ENCODE peak calls at places on chromosomes 12 and 14, in seven cellular contexts. O, F, S, P, E, Q and X are unnamed samples.

GRCh38 chr12:124774054-124774461 is 89.6 kb downstream of the SCARB1 start:
- DNase-seq in E (peak), P (no peak), Q (no peak), O (no peak), F (no peak), S (peak), X (no peak)

GRCh38 chr12:44155349-44155748 is 319.5 kb downstream of the TMEM117 start:
- DNase-seq in O (no peak), Q (no peak), S (no peak), P (no peak), F (no peak), E (no peak), X (no peak)

GRCh38 chr14:42222924-42223471 is 616.3 kb downstream of the LRFN5 start:
- DNase-seq in Q (no peak), P (no peak), S (no peak), E (no peak), O (peak), F (no peak), X (no peak)

GRCh38 chr12:105887131-105887530 is 251.6 kb downstream of the NUAK1 start:
- DNase-seq in E (no peak), Q (no peak), F (no peak), O (no peak), P (no peak), S (no peak), X (no peak)

GRCh38 chr12:18135509-18135908 is 45.5 kb upstream of the RERGL start:
- DNase-seq in E (no peak), F (no peak), Q (no peak), O (no peak), S (no peak), P (no peak), X (peak)

GRCh38 chr12:58774008-58774407 is 146.3 kb downstream of the LRIG3 start:
- DNase-seq in S (no peak), Q (no peak), F (no peak), E (no peak), O (no peak), P (no peak), X (no peak)

GRCh38 chr14:22650960-22651521 is 6.9 kb upstream of the OR6J1 start:
- DNase-seq in Q (no peak), F (no peak), O (no peak), S (peak), P (no peak), E (peak), X (no peak)

GRCh38 chr14:68399971-68400370 is 392.9 kb downstream of the ZFP36L1 start:
- DNase-seq in Q (no peak), E (no peak), O (no peak), P (no peak), S (no peak), F (no peak), X (no peak)

GRCh38 chr12:130965214-130965613 is 11.5 kb downstream of the ADGRD1 start:
- DNase-seq in F (no peak), P (no peak), Q (no peak), S (no peak), E (no peak), O (no peak), X (peak)

GRCh38 chr12:77578471-77579262 is 252.0 kb upstream of the NAV3 start:
- DNase-seq in E (no peak), P (no peak), F (peak), S (no peak), O (no peak), Q (no peak), X (no peak)

GRCh38 chr12:71731439-71732356 is 23.0 kb upstream of the RAB21 start:
- DNase-seq in F (peak), Q (no peak), S (no peak), O (no peak), P (no peak), E (no peak), X (peak)

GRCh38 chr14:59262717-59263469 is 74.4 kb downstream of the DAAM1 start:
- DNase-seq in S (no peak), F (no peak), Q (no peak), P (no peak), O (no peak), E (no peak), X (no peak)

GRCh38 chr12:15244341-15244740 is 23.1 kb upstream of the RERG start:
- DNase-seq in Q (no peak), P (no peak), S (no peak), O (no peak), E (no peak), F (no peak), X (no peak)

GRCh38 chr14:78156196-78156595 is 14.0 kb upstream of the NRXN3 start:
- DNase-seq in O (no peak), F (no peak), E (no peak), Q (no peak), S (no peak), P (no peak), X (no peak)

GRCh38 chr12:105324704-105325103 is 5.8 kb upstream of the C12orf75 start:
- DNase-seq in E (no peak), F (no peak), O (no peak), Q (no peak), P (no peak), S (no peak), X (no peak)

GRCh38 chr14:58298880-58299664 is 717 bp downstream of the ARID4A start:
- DNase-seq in F (no peak), E (peak), Q (no peak), S (peak), P (peak), O (no peak), X (no peak)

GRCh38 chr12:3238196-3238595 is 161.0 kb downstream of the TSPAN9 start:
- DNase-seq in F (no peak), Q (no peak), E (no peak), S (no peak), O (no peak), P (no peak), X (no peak)

GRCh38 chr12:91562476-91562875 is 379.9 kb upstream of the DCN start:
- DNase-seq in P (no peak), Q (no peak), O (peak), S (no peak), E (no peak), F (no peak), X (no peak)

GRCh38 chr12:7155471-7156034 is 25.4 kb downstream of the CLSTN3 start:
- DNase-seq in F (no peak), S (no peak), E (no peak), P (no peak), O (no peak), Q (no peak), X (no peak)

GRCh38 chr12:47071241-47071852 is 8.1 kb upstream of the PCED1B start:
- DNase-seq in Q (no peak), O (no peak), P (no peak), S (no peak), F (no peak), E (peak), X (no peak)

GRCh38 chr14:53217283-53217994 is 64.3 kb upstream of the DDHD1 start:
- DNase-seq in Q (peak), S (peak), O (peak), F (no peak), E (peak), P (peak), X (peak)

GRCh38 chr12:57803317-57803893 is 15.1 kb downstream of the AVIL start:
- DNase-seq in Q (no peak), E (peak), F (peak), P (no peak), O (no peak), S (peak), X (no peak)

GRCh38 chr12:110677206-110677911 is 11.6 kb downstream of the HVCN1 start:
- DNase-seq in S (no peak), F (no peak), Q (no peak), E (peak), P (no peak), O (no peak), X (no peak)

GRCh38 chr12:128059621-128060370 is 207.2 kb upstream of the TMEM132C start:
- DNase-seq in E (no peak), F (no peak), S (no peak), O (no peak), Q (no peak), P (no peak), X (no peak)

GRCh38 chr12:27220057-27220987 is 23.8 kb upstream of the STK38L start:
- DNase-seq in P (no peak), E (no peak), Q (no peak), F (no peak), O (no peak), S (no peak), X (no peak)

GRCh38 chr12:12336049-12336411 is 14.0 kb downstream of the MANSC1 start:
- DNase-seq in E (no peak), P (no peak), S (no peak), O (no peak), F (no peak), Q (no peak), X (no peak)

GRCh38 chr12:90090929-90091651 is 382.5 kb upstream of the ATP2B1 start:
- DNase-seq in E (peak), O (peak), F (peak), Q (peak), S (peak), P (no peak), X (peak)

GRCh38 chr12:29691146-29691854 is 92.4 kb downstream of the TMTC1 start:
- DNase-seq in O (no peak), P (no peak), S (no peak), E (peak), F (no peak), Q (no peak), X (no peak)

GRCh38 chr14:103905861-103906456 is 22.3 kb upstream of the TDRD9 start:
- DNase-seq in S (peak), Q (no peak), O (no peak), F (no peak), E (peak), P (no peak), X (no peak)